ENCODE peak calls at places on chromosomes 13 and 19, in five cellular contexts. M is WERI-Rb-1, T is tibial nerve, V is type B pancreatic cell, D is glutamatergic neuron. Q is an unnamed sample.

GRCh38 chr19:55210120-55210493 is 806 bp upstream of the PTPRH start:
- DNase-seq in M (no peak), T (no peak), V (no peak), D (no peak), Q (peak)

GRCh38 chr19:35760711-35761349 is 2.9 kb downstream of the PROSER3 start:
- DNase-seq in M (no peak), T (no peak), V (no peak), D (no peak), Q (no peak)

GRCh38 chr19:49881672-49882394 is 4.3 kb downstream of the TBC1D17 start:
- DNase-seq in M (peak), T (no peak), V (no peak), D (peak), Q (no peak)

GRCh38 chr13:46631184-46631542 is 78.2 kb downstream of the LRCH1 start:
- DNase-seq in M (no peak), T (no peak), V (no peak), D (no peak), Q (no peak)

GRCh38 chr19:10748924-10749434 is 31.1 kb downstream of the DNM2 start:
- DNase-seq in M (no peak), T (no peak), V (no peak), D (no peak), Q (no peak)

GRCh38 chr19:45508931-45509691 is 1.8 kb downstream of the VASP start:
- DNase-seq in M (peak), T (peak), V (no peak), D (peak), Q (no peak)

GRCh38 chr19:6387372-6387771 is 5.6 kb downstream of the GTF2F1 start:
- DNase-seq in M (no peak), T (no peak), V (no peak), D (no peak), Q (no peak)

GRCh38 chr19:8593931-8594330 is 16.6 kb downstream of the ADAMTS10 start:
- DNase-seq in M (no peak), T (no peak), V (no peak), D (no peak), Q (no peak)

GRCh38 chr13:106063591-106064308 is 471.7 kb downstream of the EFNB2 start:
- DNase-seq in M (no peak), T (no peak), V (no peak), D (no peak), Q (no peak)

GRCh38 chr19:38003427-38004099 is 96.6 kb downstream of the SIPA1L3 start:
- DNase-seq in M (peak), T (peak), V (no peak), D (peak), Q (peak)

GRCh38 chr19:45440873-45441654 is 17.3 kb upstream of the ERCC1 start:
- DNase-seq in M (peak), T (no peak), V (no peak), D (no peak), Q (no peak)

DNA sequence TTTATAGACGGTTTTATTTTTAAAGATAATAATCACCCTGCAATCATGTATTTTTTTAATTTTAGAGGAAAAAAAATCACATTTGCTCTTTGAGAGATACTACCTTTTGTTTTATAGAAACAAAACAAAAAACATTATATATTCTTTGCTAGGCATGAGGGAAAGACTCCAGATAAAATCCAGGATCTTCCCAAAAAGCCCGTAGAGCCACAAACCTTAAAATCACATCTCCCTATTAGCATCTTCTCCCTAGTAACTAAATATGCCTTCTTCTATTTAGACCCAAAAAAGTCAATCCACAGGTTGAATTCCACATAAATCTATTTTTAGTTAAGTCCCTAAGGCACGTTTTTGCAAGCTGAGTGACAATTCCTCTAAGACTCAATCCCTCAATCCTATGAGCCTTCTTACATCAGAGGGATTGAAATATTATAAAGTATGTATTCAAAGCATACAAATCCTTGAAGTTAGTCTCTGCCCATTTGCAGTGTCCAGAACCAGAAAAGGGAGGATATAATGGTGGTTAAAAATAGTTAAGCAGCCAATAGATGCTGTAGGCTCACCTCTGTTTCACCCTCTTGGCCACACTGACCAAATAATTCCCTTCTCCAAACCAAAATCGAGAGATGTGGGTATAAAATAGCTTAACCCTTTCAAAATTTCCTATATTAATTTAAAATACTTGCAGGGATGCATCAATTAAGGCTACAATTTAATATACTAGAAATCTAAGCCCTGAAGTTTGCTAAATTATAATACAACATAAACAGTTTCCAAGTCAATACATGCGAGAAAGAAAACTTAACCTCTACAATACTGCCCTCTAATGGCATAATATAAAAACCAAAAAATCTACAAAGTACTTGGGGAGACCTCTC is 64.0 kb downstream of the SERP2 start:
- DNase-seq in M (no peak), T (no peak), V (no peak), D (no peak), Q (no peak)
- TF ChIP-seq CTCF in M (no peak), T (peak), V (peak), D (peak), Q (peak)

GRCh38 chr19:41263850-41264580 is at the start of gene HNRNPUL1:
- DNase-seq in M (peak), T (peak), V (peak), D (peak), Q (peak)
- TF ChIP-seq CTCF in M (no peak), T (peak), V (peak), D (no peak), Q (peak)

GRCh38 chr19:40603071-40603718 is 2.0 kb downstream of the LTBP4 start:
- DNase-seq in M (peak), T (no peak), V (no peak), D (no peak), Q (no peak)
- TF ChIP-seq CTCF in M (no peak), T (no peak), V (no peak), D (no peak), Q (peak)

GRCh38 chr19:30273184-30273583 is 99.0 kb upstream of the ZNF536 start:
- DNase-seq in M (no peak), T (no peak), V (no peak), D (no peak), Q (no peak)
- TF ChIP-seq CTCF in M (no peak), T (no peak), V (no peak), D (no peak), Q (no peak)

DNA sequence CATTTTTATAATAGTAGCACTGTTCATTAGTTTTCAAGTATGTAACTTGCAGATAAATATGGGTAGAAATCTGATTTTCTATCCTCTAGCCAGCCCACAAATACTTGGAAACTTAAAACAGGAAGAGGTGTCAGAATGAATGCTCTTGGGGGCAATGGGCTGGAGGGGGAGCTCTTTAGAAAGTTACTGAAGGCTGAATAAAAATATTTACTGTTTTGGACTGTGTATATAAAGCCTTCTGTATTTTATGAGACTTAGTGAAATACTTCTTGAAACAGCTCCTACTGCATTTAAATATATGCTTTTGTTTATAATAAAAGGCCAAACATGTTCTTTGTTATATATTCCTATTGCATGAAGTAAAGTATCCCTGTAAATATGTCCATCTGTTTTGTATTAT is 138.8 kb downstream of the RGCC start:
- DNase-seq in M (no peak), T (no peak), V (no peak), D (no peak), Q (no peak)
- TF ChIP-seq CTCF in M (no peak), T (no peak), V (no peak), D (no peak), Q (peak)

GRCh38 chr13:111344471-111345191 is 24.2 kb downstream of the TEX29 start:
- DNase-seq in M (peak), T (no peak), V (no peak), D (peak), Q (no peak)
- TF ChIP-seq CTCF in M (peak), T (no peak), V (peak), D (peak), Q (peak)

Q was measured in AG09319.